ENCODE peak calls at places on chromosomes 5 and 9, in five cellular contexts. W, I, M, K and J are unnamed samples.
A peak's percentile ranks its signal among the peaks of the same experiment; 100 is the strongest.

GRCh38 chr5:115616492-115616891 is 9.3 kb downstream of the TMED7 start:
- DNase-seq in W (no peak), I (no peak), M (no peak), K (no peak), J (no peak)

GRCh38 chr9:91817493-91818225 is 132.4 kb downstream of the ROR2 start:
- DNase-seq in W (no peak), I (peak; percentile 69), M (no peak), K (no peak), J (peak; percentile 52)

GRCh38 chr9:25654417-25654816 is 23.8 kb downstream of the TUSC1 start:
- DNase-seq in W (no peak), I (no peak), M (no peak), K (no peak), J (no peak)

GRCh38 chr5:79436224-79436623 is 77.7 kb downstream of the HOMER1 start:
- DNase-seq in W (no peak), I (no peak), M (peak; percentile 84), K (no peak), J (no peak)

GRCh38 chr9:70574222-70574837 is 159.9 kb upstream of the KLF9 start:
- DNase-seq in W (peak; percentile 66), I (peak; percentile 70), M (no peak), K (no peak), J (no peak)

GRCh38 chr5:141902015-141902414 is 21.7 kb upstream of the DELE1 start:
- DNase-seq in W (no peak), I (no peak), M (no peak), K (no peak), J (no peak)

GRCh38 chr5:149038336-149039075 is 24.4 kb downstream of the SH3TC2 start:
- DNase-seq in W (no peak), I (no peak), M (no peak), K (no peak), J (no peak)

GRCh38 chr5:116394186-116394867 is 180.3 kb downstream of the SEMA6A start:
- DNase-seq in W (no peak), I (no peak), M (no peak), K (no peak), J (no peak)

GRCh38 chr5:15694694-15695093 is 194.7 kb downstream of the FBXL7 start:
- DNase-seq in W (no peak), I (no peak), M (no peak), K (no peak), J (no peak)

GRCh38 chr5:126998201-126998631 is 32.1 kb downstream of the MARCHF3 start:
- DNase-seq in W (no peak), I (no peak), M (no peak), K (peak; percentile 32), J (no peak)

GRCh38 chr5:162096448-162096847 is 28.9 kb downstream of the GABRG2 start:
- DNase-seq in W (no peak), I (no peak), M (no peak), K (no peak), J (no peak)

GRCh38 chr9:72695365-72695764 is 174.0 kb downstream of the TMC1 start:
- DNase-seq in W (no peak), I (no peak), M (no peak), K (no peak), J (no peak)

GRCh38 chr5:107558951-107559350 is 111.8 kb downstream of the EFNA5 start:
- DNase-seq in W (no peak), I (no peak), M (no peak), K (no peak), J (no peak)

GRCh38 chr5:130978475-130978874 is 186.6 kb downstream of the HINT1 start:
- DNase-seq in W (no peak), I (no peak), M (no peak), K (no peak), J (no peak)

GRCh38 chr9:98415782-98416181 is 160.3 kb upstream of the TBC1D2 start:
- DNase-seq in W (no peak), I (no peak), M (peak; percentile 4), K (peak; percentile 71), J (no peak)

GRCh38 chr9:117169089-117169488 is 245.8 kb downstream of the ASTN2 start:
- DNase-seq in W (no peak), I (no peak), M (no peak), K (no peak), J (no peak)

GRCh38 chr5:98772415-98773213 is 849 bp upstream of the RGMB start:
- DNase-seq in W (no peak), I (peak; percentile 90), M (peak; percentile 62), K (no peak), J (peak; percentile 80)

GRCh38 chr5:173293817-173294672 is 34.2 kb downstream of the STC2 start:
- DNase-seq in W (peak; percentile 91), I (peak; percentile 81), M (peak; percentile 78), K (peak; percentile 67), J (peak; percentile 80)
- TF ChIP-seq POLR2A in W (no peak), I (no peak), M (no peak), K (no peak), J (no peak)

DNA sequence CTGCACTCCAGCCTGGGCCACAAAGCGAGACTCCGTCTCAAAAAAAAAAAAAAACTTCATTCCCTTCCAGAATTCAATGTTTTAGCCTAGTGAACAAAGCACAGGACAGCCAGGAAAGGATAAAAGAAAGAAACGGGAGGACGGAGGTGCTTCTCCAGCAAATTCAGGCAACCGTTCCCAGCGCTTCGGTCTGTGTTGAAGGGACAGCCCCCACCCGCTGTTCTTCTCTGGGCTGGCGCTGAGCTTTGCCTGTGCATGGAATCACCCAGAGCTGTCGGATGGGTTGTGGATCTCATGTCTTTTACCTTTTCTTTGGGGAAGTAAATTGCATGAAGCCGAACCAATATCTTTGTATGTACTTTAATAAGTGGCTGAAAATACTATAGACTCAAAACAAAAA is 248.4 kb upstream of the IRX2 start:
- DNase-seq in W (no peak), I (no peak), M (no peak), K (no peak), J (no peak)
- TF ChIP-seq EP300 in W (no peak), I (no peak), M (no peak), K (no peak), J (no peak)

DNA sequence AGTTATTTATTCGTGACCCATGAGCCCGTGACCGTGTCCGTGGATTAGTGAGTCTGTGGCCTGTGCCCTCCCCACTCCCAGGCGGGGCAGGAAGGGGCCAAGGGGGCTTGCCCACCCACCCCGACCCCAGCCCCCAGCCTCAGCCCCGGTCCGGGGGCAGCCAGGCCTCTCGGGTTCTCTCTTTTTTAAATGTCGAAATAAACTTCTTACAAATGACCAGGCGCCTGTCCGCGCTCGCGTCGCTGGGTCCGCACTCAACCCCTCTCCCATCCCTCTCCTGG is 7.6 kb downstream of the BARHL1 start:
- DNase-seq in W (no peak), I (no peak), M (no peak), K (no peak), J (no peak)
- H3K4me3 ChIP-seq in W (no peak overlapping the region), I (no peak overlapping the region), M (no peak overlapping the region), K (no peak overlapping the region), J (no peak overlapping the region)

GRCh38 chr5:179700401-179700918 is 1.7 kb downstream of the CANX start:
- DNase-seq in W (no peak), I (no peak), M (peak; percentile 66), K (peak; percentile 25), J (no peak)

GRCh38 chr5:179697993-179698934 is 503 bp upstream of the CANX start:
- DNase-seq in W (peak; percentile 98), I (peak; percentile 100), M (peak; percentile 98), K (peak; percentile 97), J (peak; percentile 99)

GRCh38 chr5:179698935-179699639 is at the start of gene CANX:
- DNase-seq in W (peak; percentile 11), I (no peak), M (no peak), K (no peak), J (no peak)

GRCh38 chr5:179697108-179697507 is 1.7 kb upstream of the CANX start:
- DNase-seq in W (no peak), I (peak; percentile 17), M (no peak), K (no peak), J (no peak)

DNA sequence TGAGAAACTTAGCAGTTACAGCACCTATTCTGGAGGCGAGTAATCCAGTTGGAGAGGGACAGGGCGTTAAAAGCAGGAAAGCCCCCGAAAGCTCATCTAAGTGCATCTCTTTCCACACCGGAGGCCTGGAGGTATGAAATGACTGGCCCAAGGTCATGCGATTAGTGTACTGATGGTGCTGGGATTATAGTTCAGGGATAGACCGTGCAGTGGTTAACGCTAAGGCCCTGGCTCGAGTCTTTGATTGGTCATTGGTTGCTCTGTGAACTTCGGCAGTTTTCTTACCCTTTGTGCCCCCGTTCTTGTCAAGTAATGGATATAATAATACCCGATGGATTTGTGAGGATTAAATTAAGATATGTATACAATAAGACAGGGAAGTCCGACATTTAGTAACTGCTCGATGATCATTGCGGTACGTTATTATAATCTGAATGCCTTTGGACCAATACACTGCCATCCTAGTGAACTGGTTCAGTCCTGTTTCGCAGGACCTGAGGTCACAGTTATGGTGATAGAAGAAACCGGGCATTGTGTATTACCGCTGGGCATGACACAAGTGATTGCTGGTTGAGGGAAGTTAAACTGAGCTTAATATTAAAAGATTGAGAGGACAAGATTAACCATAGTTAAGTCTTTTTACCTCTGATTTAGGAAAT is 1.0 kb downstream of the CANX start:
- DNase-seq in W (peak; percentile 25), I (no peak), M (peak; percentile 57), K (peak; percentile 27), J (no peak)
- TF ChIP-seq POLR2A in W (no peak), I (no peak), M (peak; percentile 48), K (no peak), J (no peak)

GRCh38 chr9:89387970-89388867 is 69.9 kb downstream of the SECISBP2 start:
- DNase-seq in W (peak; percentile 89), I (peak; percentile 86), M (peak; percentile 65), K (no peak), J (peak; percentile 36)
- TF ChIP-seq EP300 in W (peak; percentile 93), I (peak; percentile 42), M (no peak), K (no peak), J (peak; percentile 88)

DNA sequence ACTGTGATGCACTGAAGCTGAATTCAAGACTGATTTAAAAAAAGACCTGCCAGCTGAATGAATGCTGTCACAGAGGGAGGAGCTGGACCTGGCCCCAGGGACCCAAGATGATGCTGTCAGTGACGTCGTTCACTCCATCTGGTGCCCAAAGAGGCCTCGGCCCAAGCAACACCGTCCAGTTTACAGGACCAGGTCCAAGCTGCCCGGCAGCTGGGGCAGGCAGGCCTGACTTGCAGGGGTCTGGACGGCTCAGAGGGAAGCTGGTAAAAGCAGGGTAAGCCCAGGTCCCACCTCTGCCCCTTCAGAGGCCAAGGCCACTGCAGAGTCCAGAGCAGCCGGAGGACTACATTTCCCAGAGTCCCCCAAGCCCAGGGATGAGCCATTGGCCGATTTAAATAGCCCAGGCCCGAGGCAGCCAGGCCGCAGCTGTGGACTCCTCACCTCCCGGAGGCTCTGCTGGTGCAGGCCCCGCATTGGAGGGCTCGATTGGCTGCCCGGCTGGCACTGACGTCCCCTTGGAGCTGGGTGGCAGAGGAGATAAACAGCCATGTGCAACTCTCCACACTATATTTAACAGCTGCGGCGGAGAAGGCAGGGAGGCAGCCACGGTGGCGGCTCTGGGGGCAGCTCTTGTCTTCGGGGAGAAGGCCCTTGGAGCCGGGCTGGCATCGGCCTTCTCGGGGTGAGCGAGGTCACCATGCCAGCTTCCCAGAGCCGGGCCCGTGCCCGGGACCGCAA is at the start of gene PLPP7:
- DNase-seq in W (peak; percentile 67), I (peak; percentile 89), M (peak; percentile 53), K (peak; percentile 56), J (peak; percentile 73)
- H3K4me3 ChIP-seq in W (peak within 1 kb of the TSS; percentile 55), I (peak within 1 kb of the TSS; percentile 56), M (peak within 1 kb of the TSS; percentile 45), K (no peak within 1 kb of the TSS), J (peak within 1 kb of the TSS; percentile 42)

DNA sequence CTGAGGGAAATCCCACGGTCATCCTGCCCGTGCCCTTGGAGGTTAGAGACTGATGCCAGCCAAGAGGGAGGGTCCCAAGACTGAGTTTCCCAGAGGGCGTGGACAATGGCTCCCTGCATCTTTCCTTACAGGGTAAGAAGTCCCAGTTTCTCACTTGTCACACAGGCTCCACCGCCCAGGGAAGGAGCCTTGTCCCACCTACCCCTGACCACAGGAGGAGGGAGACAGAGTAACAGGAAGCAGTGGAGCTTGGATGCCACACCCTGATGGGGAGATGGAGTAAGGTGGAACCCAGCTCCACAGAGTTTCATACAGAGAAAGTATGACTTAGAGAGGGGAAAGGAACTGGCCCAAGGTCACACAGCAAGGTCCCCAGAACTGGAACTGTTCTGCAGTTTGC is 9.4 kb upstream of the CD74 start:
- DNase-seq in W (no peak), I (no peak), M (no peak), K (no peak), J (no peak)
- TF ChIP-seq POLR2A in W (no peak), I (no peak), M (no peak), K (no peak), J (no peak)